ENCODE peak calls at places on chromosomes 11 and 22, in eight cellular contexts. One of them, this sample, is unnamed.

GRCh38 chr11:72354356-72355115 is 79.8 kb downstream of the CLPB start:
- DNase-seq in fibroblast of lung: peak; percentile 53
- DNase-seq in esophagus muscularis mucosa: no peak
- DNase-seq in GM23248: peak; percentile 44
- DNase-seq in endothelial cell of umbilical vein: no peak
- DNase-seq in spleen: no peak
- DNase-seq in tibial nerve: no peak
- DNase-seq in CD8-positive, alpha-beta memory T cell: no peak
- DNase-seq in this sample: no peak

GRCh38 chr11:1077417-1078119 is 2.9 kb downstream of the MUC2 start:
- DNase-seq in fibroblast of lung: no peak
- DNase-seq in tibial nerve: no peak
- DNase-seq in CD8-positive, alpha-beta memory T cell: no peak
- DNase-seq in spleen: peak; percentile 64
- DNase-seq in endothelial cell of umbilical vein: no peak
- DNase-seq in esophagus muscularis mucosa: no peak
- DNase-seq in GM23248: no peak
- DNase-seq in this sample: no peak

GRCh38 chr11:78034623-78035022 is 11.5 kb upstream of the KCTD14 start:
- DNase-seq in tibial nerve: no peak
- DNase-seq in CD8-positive, alpha-beta memory T cell: no peak
- DNase-seq in fibroblast of lung: no peak
- DNase-seq in esophagus muscularis mucosa: no peak
- DNase-seq in spleen: no peak
- DNase-seq in endothelial cell of umbilical vein: no peak
- DNase-seq in GM23248: no peak
- DNase-seq in this sample: no peak

GRCh38 chr11:115623021-115623451 is 118.8 kb upstream of the CADM1 start:
- DNase-seq in endothelial cell of umbilical vein: no peak
- DNase-seq in CD8-positive, alpha-beta memory T cell: no peak
- DNase-seq in fibroblast of lung: peak; percentile 99
- DNase-seq in esophagus muscularis mucosa: no peak
- DNase-seq in spleen: peak; percentile 80
- DNase-seq in tibial nerve: peak; percentile 62
- DNase-seq in GM23248: peak; percentile 84
- DNase-seq in this sample: peak; percentile 93

GRCh38 chr22:39478461-39478860 is 21.6 kb downstream of the MGAT3 start:
- DNase-seq in tibial nerve: no peak
- DNase-seq in spleen: no peak
- DNase-seq in esophagus muscularis mucosa: no peak
- DNase-seq in GM23248: peak; percentile 28
- DNase-seq in CD8-positive, alpha-beta memory T cell: no peak
- DNase-seq in fibroblast of lung: no peak
- DNase-seq in endothelial cell of umbilical vein: no peak
- DNase-seq in this sample: no peak

GRCh38 chr11:69280994-69281393 is 13.0 kb upstream of the MYEOV start:
- DNase-seq in endothelial cell of umbilical vein: no peak
- DNase-seq in esophagus muscularis mucosa: no peak
- DNase-seq in tibial nerve: peak; percentile 21
- DNase-seq in CD8-positive, alpha-beta memory T cell: no peak
- DNase-seq in fibroblast of lung: peak; percentile 94
- DNase-seq in GM23248: peak; percentile 98
- DNase-seq in spleen: peak; percentile 20
- DNase-seq in this sample: peak; percentile 91

GRCh38 chr11:68750197-68750987 is 928 bp downstream of the TESMIN start:
- DNase-seq in esophagus muscularis mucosa: no peak
- DNase-seq in endothelial cell of umbilical vein: no peak
- DNase-seq in fibroblast of lung: no peak
- DNase-seq in CD8-positive, alpha-beta memory T cell: peak; percentile 29
- DNase-seq in spleen: peak; percentile 85
- DNase-seq in GM23248: no peak
- DNase-seq in tibial nerve: no peak
- DNase-seq in this sample: no peak

GRCh38 chr11:76629853-76630599 is 40.5 kb downstream of the LRRC32 start:
- DNase-seq in fibroblast of lung: no peak
- DNase-seq in GM23248: peak; percentile 53
- DNase-seq in tibial nerve: peak; percentile 68
- DNase-seq in spleen: peak; percentile 88
- DNase-seq in CD8-positive, alpha-beta memory T cell: no peak
- DNase-seq in esophagus muscularis mucosa: no peak
- DNase-seq in endothelial cell of umbilical vein: peak; percentile 96
- DNase-seq in this sample: no peak

GRCh38 chr11:38160433-38160832 is 1562.4 kb upstream of the RAG2 start:
- DNase-seq in spleen: no peak
- DNase-seq in esophagus muscularis mucosa: no peak
- DNase-seq in tibial nerve: no peak
- DNase-seq in endothelial cell of umbilical vein: no peak
- DNase-seq in CD8-positive, alpha-beta memory T cell: no peak
- DNase-seq in GM23248: no peak
- DNase-seq in fibroblast of lung: no peak
- DNase-seq in this sample: no peak

GRCh38 chr11:70526116-70527045 is 128.1 kb downstream of the CTTN start:
- DNase-seq in endothelial cell of umbilical vein: no peak
- DNase-seq in fibroblast of lung: no peak
- DNase-seq in tibial nerve: no peak
- DNase-seq in CD8-positive, alpha-beta memory T cell: no peak
- DNase-seq in GM23248: no peak
- DNase-seq in spleen: peak; percentile 48
- DNase-seq in esophagus muscularis mucosa: no peak
- DNase-seq in this sample: no peak

GRCh38 chr11:10930224-10930960 is 72.5 kb upstream of the ZBED5 start:
- DNase-seq in CD8-positive, alpha-beta memory T cell: no peak
- DNase-seq in spleen: no peak
- DNase-seq in esophagus muscularis mucosa: peak; percentile 87
- DNase-seq in tibial nerve: no peak
- DNase-seq in fibroblast of lung: peak; percentile 40
- DNase-seq in endothelial cell of umbilical vein: peak; percentile 48
- DNase-seq in GM23248: peak; percentile 69
- DNase-seq in this sample: no peak

GRCh38 chr11:131748146-131749050 is 378.0 kb downstream of the NTM start:
- DNase-seq in tibial nerve: peak; percentile 76
- DNase-seq in esophagus muscularis mucosa: no peak
- DNase-seq in GM23248: peak; percentile 90
- DNase-seq in CD8-positive, alpha-beta memory T cell: no peak
- DNase-seq in spleen: no peak
- DNase-seq in fibroblast of lung: peak; percentile 68
- DNase-seq in endothelial cell of umbilical vein: peak; percentile 85
- DNase-seq in this sample: peak; percentile 69

GRCh38 chr11:65439331-65440181 is 17.0 kb downstream of the NEAT1 start:
- DNase-seq in fibroblast of lung: peak; percentile 36
- DNase-seq in CD8-positive, alpha-beta memory T cell: no peak
- DNase-seq in esophagus muscularis mucosa: peak; percentile 79
- DNase-seq in tibial nerve: no peak
- DNase-seq in spleen: no peak
- DNase-seq in endothelial cell of umbilical vein: peak; percentile 32
- DNase-seq in GM23248: peak; percentile 58
- DNase-seq in this sample: peak; percentile 9

GRCh38 chr22:46072030-46072881 is 78.1 kb upstream of the PPARA start:
- DNase-seq in fibroblast of lung: peak; percentile 69
- DNase-seq in tibial nerve: no peak
- DNase-seq in spleen: peak; percentile 90
- DNase-seq in CD8-positive, alpha-beta memory T cell: peak; percentile 17
- DNase-seq in GM23248: peak; percentile 92
- DNase-seq in esophagus muscularis mucosa: no peak
- DNase-seq in endothelial cell of umbilical vein: peak; percentile 55
- DNase-seq in this sample: peak; percentile 76

GRCh38 chr22:35357883-35358621 is 22.8 kb upstream of the HMOX1 start:
- DNase-seq in esophagus muscularis mucosa: no peak
- DNase-seq in GM23248: peak; percentile 75
- DNase-seq in tibial nerve: no peak
- DNase-seq in CD8-positive, alpha-beta memory T cell: no peak
- DNase-seq in fibroblast of lung: peak; percentile 69
- DNase-seq in spleen: no peak
- DNase-seq in endothelial cell of umbilical vein: no peak
- DNase-seq in this sample: peak; percentile 68

GRCh38 chr11:303359-303758 is 4.0 kb upstream of the IFITM5 start:
- DNase-seq in esophagus muscularis mucosa: no peak
- DNase-seq in endothelial cell of umbilical vein: no peak
- DNase-seq in CD8-positive, alpha-beta memory T cell: no peak
- DNase-seq in GM23248: no peak
- DNase-seq in tibial nerve: no peak
- DNase-seq in spleen: peak; percentile 79
- DNase-seq in fibroblast of lung: no peak
- DNase-seq in this sample: no peak

GRCh38 chr11:27777013-27777412 is 76.8 kb upstream of the BDNF start:
- DNase-seq in GM23248: no peak
- DNase-seq in CD8-positive, alpha-beta memory T cell: no peak
- DNase-seq in fibroblast of lung: peak; percentile 6
- DNase-seq in spleen: no peak
- DNase-seq in esophagus muscularis mucosa: no peak
- DNase-seq in tibial nerve: no peak
- DNase-seq in endothelial cell of umbilical vein: no peak
- DNase-seq in this sample: no peak

GRCh38 chr22:37804502-37804885 is 3.2 kb upstream of the GCAT start:
- DNase-seq in tibial nerve: no peak
- DNase-seq in spleen: no peak
- DNase-seq in CD8-positive, alpha-beta memory T cell: no peak
- DNase-seq in endothelial cell of umbilical vein: no peak
- DNase-seq in esophagus muscularis mucosa: no peak
- DNase-seq in GM23248: peak; percentile 42
- DNase-seq in fibroblast of lung: no peak
- DNase-seq in this sample: no peak

GRCh38 chr22:37803636-37804371 is 3.9 kb upstream of the GCAT start:
- DNase-seq in esophagus muscularis mucosa: no peak
- DNase-seq in endothelial cell of umbilical vein: no peak
- DNase-seq in CD8-positive, alpha-beta memory T cell: no peak
- DNase-seq in tibial nerve: no peak
- DNase-seq in GM23248: no peak
- DNase-seq in fibroblast of lung: no peak
- DNase-seq in spleen: no peak
- DNase-seq in this sample: no peak

GRCh38 chr22:37802310-37803194 is 5.2 kb upstream of the GCAT start:
- DNase-seq in fibroblast of lung: peak; percentile 45
- DNase-seq in GM23248: peak; percentile 62
- DNase-seq in esophagus muscularis mucosa: no peak
- DNase-seq in endothelial cell of umbilical vein: peak; percentile 51
- DNase-seq in spleen: no peak
- DNase-seq in tibial nerve: peak; percentile 41
- DNase-seq in CD8-positive, alpha-beta memory T cell: no peak
- DNase-seq in this sample: peak; percentile 23

GRCh38 chr22:37803195-37803635 is 4.5 kb upstream of the GCAT start:
- DNase-seq in endothelial cell of umbilical vein: peak; percentile 20
- DNase-seq in esophagus muscularis mucosa: no peak
- DNase-seq in CD8-positive, alpha-beta memory T cell: no peak
- DNase-seq in GM23248: no peak
- DNase-seq in fibroblast of lung: no peak
- DNase-seq in spleen: no peak
- DNase-seq in tibial nerve: no peak
- DNase-seq in this sample: no peak

DNA sequence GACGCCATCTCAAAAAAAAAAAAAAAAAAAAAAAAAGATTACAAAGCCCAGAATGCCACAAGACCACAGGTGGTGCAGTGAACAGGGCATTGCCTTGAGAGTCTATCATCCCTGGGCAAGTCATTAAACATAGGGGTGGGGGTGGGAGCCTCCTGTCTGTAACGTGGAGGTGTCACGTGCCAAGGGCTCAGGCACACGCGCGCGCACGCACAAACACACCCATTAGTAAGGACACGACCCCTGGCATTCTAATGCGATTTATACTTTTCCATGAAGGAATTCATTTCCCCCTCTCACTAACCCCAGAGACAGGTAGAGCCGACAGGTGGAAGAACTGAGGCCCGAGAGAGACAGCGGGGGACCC is 5.8 kb upstream of the GCAT start:
- DNase-seq in esophagus muscularis mucosa: no peak
- DNase-seq in endothelial cell of umbilical vein: no peak
- DNase-seq in GM23248: peak; percentile 28
- DNase-seq in fibroblast of lung: no peak
- DNase-seq in spleen: no peak
- DNase-seq in CD8-positive, alpha-beta memory T cell: no peak
- DNase-seq in tibial nerve: no peak
- DNase-seq in this sample: no peak
- H3K27me3 ChIP-seq in esophagus muscularis mucosa: no peaks in the 10 kb centered on the region
- H3K27me3 ChIP-seq in endothelial cell of umbilical vein: no peaks in the 10 kb centered on the region
- H3K27me3 ChIP-seq in GM23248: no peaks in the 10 kb centered on the region
- H3K27me3 ChIP-seq in fibroblast of lung: no peaks in the 10 kb centered on the region
- H3K27me3 ChIP-seq in spleen: peaks cover 51% of the 10 kb centered on the region
- H3K27me3 ChIP-seq in CD8-positive, alpha-beta memory T cell: peaks cover 27% of the 10 kb centered on the region
- H3K27me3 ChIP-seq in tibial nerve: no peaks in the 10 kb centered on the region
- H3K27me3 ChIP-seq in this sample: peaks cover 4% of the 10 kb centered on the region

GRCh38 chr11:74206746-74207145 is 35.7 kb downstream of the PPME1 start:
- DNase-seq in CD8-positive, alpha-beta memory T cell: no peak
- DNase-seq in tibial nerve: no peak
- DNase-seq in esophagus muscularis mucosa: no peak
- DNase-seq in spleen: no peak
- DNase-seq in fibroblast of lung: no peak
- DNase-seq in GM23248: no peak
- DNase-seq in endothelial cell of umbilical vein: no peak
- DNase-seq in this sample: no peak
- H3K27me3 ChIP-seq in CD8-positive, alpha-beta memory T cell: no peaks in the 10 kb centered on the region
- H3K27me3 ChIP-seq in tibial nerve: no peaks in the 10 kb centered on the region
- H3K27me3 ChIP-seq in esophagus muscularis mucosa: no peaks in the 10 kb centered on the region
- H3K27me3 ChIP-seq in spleen: no peaks in the 10 kb centered on the region
- H3K27me3 ChIP-seq in fibroblast of lung: no peaks in the 10 kb centered on the region
- H3K27me3 ChIP-seq in GM23248: no peaks in the 10 kb centered on the region
- H3K27me3 ChIP-seq in endothelial cell of umbilical vein: no peaks in the 10 kb centered on the region
- H3K27me3 ChIP-seq in this sample: no peaks in the 10 kb centered on the region

GRCh38 chr11:117874910-117875396 is 1.5 kb downstream of the FXYD6 start:
- DNase-seq in spleen: no peak
- DNase-seq in esophagus muscularis mucosa: no peak
- DNase-seq in tibial nerve: no peak
- DNase-seq in fibroblast of lung: no peak
- DNase-seq in GM23248: no peak
- DNase-seq in endothelial cell of umbilical vein: no peak
- DNase-seq in CD8-positive, alpha-beta memory T cell: no peak
- DNase-seq in this sample: no peak

GRCh38 chr11:117876341-117877119 is at the start of gene FXYD6:
- DNase-seq in GM23248: peak; percentile 17
- DNase-seq in esophagus muscularis mucosa: no peak
- DNase-seq in tibial nerve: no peak
- DNase-seq in spleen: peak; percentile 81
- DNase-seq in endothelial cell of umbilical vein: no peak
- DNase-seq in CD8-positive, alpha-beta memory T cell: peak; percentile 8
- DNase-seq in fibroblast of lung: peak; percentile 42
- DNase-seq in this sample: peak; percentile 29

GRCh38 chr11:117874253-117874909 is 2.1 kb downstream of the FXYD6 start:
- DNase-seq in endothelial cell of umbilical vein: no peak
- DNase-seq in GM23248: no peak
- DNase-seq in CD8-positive, alpha-beta memory T cell: no peak
- DNase-seq in fibroblast of lung: no peak
- DNase-seq in tibial nerve: no peak
- DNase-seq in spleen: no peak
- DNase-seq in esophagus muscularis mucosa: no peak
- DNase-seq in this sample: no peak

GRCh38 chr11:117876049-117876340 is 463 bp downstream of the FXYD6 start:
- DNase-seq in GM23248: no peak
- DNase-seq in spleen: no peak
- DNase-seq in tibial nerve: no peak
- DNase-seq in endothelial cell of umbilical vein: no peak
- DNase-seq in fibroblast of lung: no peak
- DNase-seq in esophagus muscularis mucosa: no peak
- DNase-seq in CD8-positive, alpha-beta memory T cell: no peak
- DNase-seq in this sample: no peak

GRCh38 chr11:117875397-117876048 is 935 bp downstream of the FXYD6 start:
- DNase-seq in tibial nerve: no peak
- DNase-seq in spleen: no peak
- DNase-seq in CD8-positive, alpha-beta memory T cell: peak; percentile 26
- DNase-seq in GM23248: no peak
- DNase-seq in endothelial cell of umbilical vein: no peak
- DNase-seq in esophagus muscularis mucosa: no peak
- DNase-seq in fibroblast of lung: no peak
- DNase-seq in this sample: no peak
- H3K27me3 ChIP-seq in tibial nerve: no peaks in the 10 kb centered on the region
- H3K27me3 ChIP-seq in spleen: peaks cover 54% of the 10 kb centered on the region
- H3K27me3 ChIP-seq in CD8-positive, alpha-beta memory T cell: peaks cover 42% of the 10 kb centered on the region
- H3K27me3 ChIP-seq in GM23248: peaks cover 58% of the 10 kb centered on the region
- H3K27me3 ChIP-seq in endothelial cell of umbilical vein: peaks cover 58% of the 10 kb centered on the region
- H3K27me3 ChIP-seq in esophagus muscularis mucosa: no peaks in the 10 kb centered on the region
- H3K27me3 ChIP-seq in fibroblast of lung: peaks cover 34% of the 10 kb centered on the region
- H3K27me3 ChIP-seq in this sample: peaks cover 26% of the 10 kb centered on the region

GRCh38 chr11:122984186-122985011 is 2.8 kb upstream of the BSX start:
- DNase-seq in fibroblast of lung: no peak
- DNase-seq in CD8-positive, alpha-beta memory T cell: no peak
- DNase-seq in tibial nerve: no peak
- DNase-seq in spleen: no peak
- DNase-seq in endothelial cell of umbilical vein: no peak
- DNase-seq in GM23248: peak; percentile 64
- DNase-seq in esophagus muscularis mucosa: no peak
- DNase-seq in this sample: peak; percentile 15
- H3K27me3 ChIP-seq in fibroblast of lung: peaks cover 53% of the 10 kb centered on the region
- H3K27me3 ChIP-seq in CD8-positive, alpha-beta memory T cell: peaks cover 59% of the 10 kb centered on the region
- H3K27me3 ChIP-seq in tibial nerve: no peaks in the 10 kb centered on the region
- H3K27me3 ChIP-seq in spleen: peaks cover 89% of the 10 kb centered on the region
- H3K27me3 ChIP-seq in endothelial cell of umbilical vein: peaks cover 85% of the 10 kb centered on the region
- H3K27me3 ChIP-seq in GM23248: peaks cover 71% of the 10 kb centered on the region
- H3K27me3 ChIP-seq in esophagus muscularis mucosa: peaks cover 4% of the 10 kb centered on the region
- H3K27me3 ChIP-seq in this sample: peaks cover 90% of the 10 kb centered on the region